ENCODE peak calls at places on chromosome 1, in six cellular contexts. U is K562, R is Panc1, C is GM23338, Q is suprapubic skin, D is stomach. X is an unnamed sample.

GRCh38 chr1:111563619-111564018 is 56.0 kb upstream of the RAP1A start:
- DNase-seq in U (no peak), R (no peak), C (no peak), Q (no peak), D (no peak), X (no peak)

GRCh38 chr1:14940285-14940890 is 213.2 kb upstream of the TMEM51 start:
- DNase-seq in U (no peak), R (no peak), C (no peak), Q (no peak), D (no peak), X (no peak)

GRCh38 chr1:75134656-75134938 is 409 bp downstream of the LHX8 start:
- DNase-seq in U (no peak), R (no peak), C (peak; percentile 46), Q (no peak), D (no peak), X (no peak)

GRCh38 chr1:183881387-183882084 is 76.6 kb downstream of the RGL1 start:
- DNase-seq in U (no peak), R (no peak), C (peak; percentile 76), Q (no peak), D (peak; percentile 65), X (no peak)

GRCh38 chr1:30611741-30612309 is 111.6 kb downstream of the MATN1 start:
- DNase-seq in U (no peak), R (no peak), C (peak; percentile 39), Q (no peak), D (no peak), X (peak; percentile 49)

GRCh38 chr1:228786361-228787129 is 51.3 kb downstream of the RHOU start:
- DNase-seq in U (no peak), R (no peak), C (no peak), Q (no peak), D (no peak), X (no peak)

GRCh38 chr1:208069908-208070307 is 159.0 kb upstream of the CD34 start:
- DNase-seq in U (no peak), R (no peak), C (no peak), Q (no peak), D (no peak), X (no peak)

GRCh38 chr1:227789042-227789880 is 26.2 kb upstream of the PRSS38 start:
- DNase-seq in U (no peak), R (no peak), C (peak; percentile 51), Q (peak; percentile 78), D (no peak), X (peak; percentile 84)

GRCh38 chr1:114522264-114522575 is 11.2 kb upstream of the TRIM33 start:
- DNase-seq in U (peak; percentile 41), R (no peak), C (no peak), Q (no peak), D (no peak), X (no peak)

GRCh38 chr1:66505671-66506392 is 28.1 kb upstream of the SGIP1 start:
- DNase-seq in U (no peak), R (no peak), C (no peak), Q (no peak), D (no peak), X (no peak)

GRCh38 chr1:63323866-63324778 is 1.8 kb downstream of the FOXD3 start:
- DNase-seq in U (no peak), R (no peak), C (peak; percentile 65), Q (no peak), D (no peak), X (no peak)

GRCh38 chr1:240000634-240001033 is 91.0 kb upstream of the FMN2 start:
- DNase-seq in U (no peak), R (no peak), C (no peak), Q (no peak), D (no peak), X (no peak)

DNA sequence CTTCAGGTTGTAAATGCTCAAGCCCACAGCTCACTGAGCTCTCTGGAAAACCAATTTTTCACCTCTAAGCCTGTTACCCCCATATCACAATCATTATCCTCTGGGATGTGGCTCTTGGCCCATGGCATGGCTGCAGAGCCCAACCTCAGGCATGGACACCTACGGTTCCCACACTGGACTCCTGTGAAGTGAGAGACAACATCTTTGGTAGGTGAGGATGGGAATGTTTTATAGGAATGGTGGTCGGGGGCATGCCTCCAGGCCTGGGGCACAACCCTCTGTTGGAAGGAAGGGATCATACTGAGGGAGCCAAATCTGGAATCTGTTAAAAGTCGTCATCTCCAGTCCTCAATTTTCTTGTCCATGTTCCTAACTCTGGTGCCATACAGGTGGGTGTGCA is 179.1 kb downstream of the FOXD2 start:
- DNase-seq in U (no peak), R (no peak), C (no peak), Q (no peak), D (no peak), X (peak; percentile 16)
- TF ChIP-seq CTCF in U (no peak), R (no peak), C (no peak), Q (no peak), D (no peak), X (no peak)

DNA sequence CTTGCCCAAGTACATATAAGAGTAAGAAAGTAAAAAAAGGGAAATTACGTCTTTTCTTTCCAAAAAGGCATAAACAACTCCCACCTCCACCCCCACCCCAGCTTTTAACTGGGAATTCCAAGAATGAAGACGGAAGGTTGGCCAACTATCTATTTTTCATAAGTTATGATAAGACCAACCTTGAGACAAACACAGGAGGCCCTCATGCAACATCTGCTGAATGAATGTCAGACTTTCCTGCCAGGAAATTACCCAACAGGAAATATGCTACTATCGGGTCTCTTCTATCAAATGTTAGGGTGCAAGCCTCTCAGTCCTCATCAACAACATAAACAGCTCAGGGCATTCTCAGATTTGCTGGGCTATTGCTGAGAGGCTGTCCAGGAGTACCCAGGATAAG is 1.9 kb downstream of the BSDC1 start:
- DNase-seq in U (no peak), R (no peak), C (no peak), Q (no peak), D (no peak), X (no peak)
- H3K4me3 ChIP-seq in U (peak overlapping the region; percentile 68), R (no peak overlapping the region), C (no peak overlapping the region), Q (no peak overlapping the region), D (no peak overlapping the region), X (no peak overlapping the region)

GRCh38 chr1:119868176-119868575 is 28.1 kb downstream of the ADAM30 start:
- DNase-seq in U (no peak), R (no peak), C (no peak), Q (no peak), D (peak; percentile 46), X (no peak)
- TF ChIP-seq POLR2AphosphoS5 in U (no peak), R (no peak), C (no peak), Q (no peak), D (no peak), X (no peak)

GRCh38 chr1:22527555-22528296 is 35.6 kb upstream of the EPHA8 start:
- DNase-seq in U (no peak), R (no peak), C (peak; percentile 57), Q (peak; percentile 65), D (no peak), X (no peak)
- TF ChIP-seq CTCF in U (no peak), R (no peak), C (peak; percentile 42), Q (no peak), D (no peak), X (no peak)

DNA sequence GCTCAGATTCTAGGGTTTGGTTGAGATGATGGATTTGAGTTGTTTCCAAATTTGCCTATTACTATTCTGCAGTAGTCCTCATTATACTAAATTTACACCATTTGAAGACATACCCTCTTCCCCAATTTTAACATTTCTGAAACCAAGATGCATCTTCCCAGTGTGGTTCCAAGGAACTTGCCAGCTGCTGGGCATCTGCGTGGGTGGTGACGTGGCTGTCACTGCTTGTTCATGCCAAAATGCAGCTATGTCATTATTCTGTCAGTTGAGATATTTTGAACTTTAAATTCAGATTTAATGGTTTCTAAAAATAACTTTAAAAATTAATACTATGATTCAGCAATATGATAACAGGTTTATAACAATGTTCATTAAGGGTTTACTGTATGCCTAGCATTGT is 1.2 kb downstream of the ZFP69 start:
- DNase-seq in U (no peak), R (no peak), C (no peak), Q (no peak), D (no peak), X (no peak)
- H3K4me3 ChIP-seq in U (peak overlapping the region; percentile 67), R (peak overlapping the region; percentile 90), C (peak overlapping the region; percentile 68), Q (peak overlapping the region; percentile 69), D (peak overlapping the region; percentile 74), X (no peak overlapping the region)

GRCh38 chr1:23561813-23562100 is 2.5 kb upstream of the ID3 start:
- DNase-seq in U (no peak), R (no peak), C (no peak), Q (no peak), D (no peak), X (no peak)

GRCh38 chr1:23563755-23564374 is 4.6 kb upstream of the ID3 start:
- DNase-seq in U (no peak), R (no peak), C (no peak), Q (no peak), D (no peak), X (no peak)

GRCh38 chr1:23563003-23563402 is 3.7 kb upstream of the ID3 start:
- DNase-seq in U (no peak), R (no peak), C (no peak), Q (no peak), D (no peak), X (no peak)

GRCh38 chr1:23561076-23561812 is 1.9 kb upstream of the ID3 start:
- DNase-seq in U (no peak), R (no peak), C (no peak), Q (no peak), D (no peak), X (no peak)

DNA sequence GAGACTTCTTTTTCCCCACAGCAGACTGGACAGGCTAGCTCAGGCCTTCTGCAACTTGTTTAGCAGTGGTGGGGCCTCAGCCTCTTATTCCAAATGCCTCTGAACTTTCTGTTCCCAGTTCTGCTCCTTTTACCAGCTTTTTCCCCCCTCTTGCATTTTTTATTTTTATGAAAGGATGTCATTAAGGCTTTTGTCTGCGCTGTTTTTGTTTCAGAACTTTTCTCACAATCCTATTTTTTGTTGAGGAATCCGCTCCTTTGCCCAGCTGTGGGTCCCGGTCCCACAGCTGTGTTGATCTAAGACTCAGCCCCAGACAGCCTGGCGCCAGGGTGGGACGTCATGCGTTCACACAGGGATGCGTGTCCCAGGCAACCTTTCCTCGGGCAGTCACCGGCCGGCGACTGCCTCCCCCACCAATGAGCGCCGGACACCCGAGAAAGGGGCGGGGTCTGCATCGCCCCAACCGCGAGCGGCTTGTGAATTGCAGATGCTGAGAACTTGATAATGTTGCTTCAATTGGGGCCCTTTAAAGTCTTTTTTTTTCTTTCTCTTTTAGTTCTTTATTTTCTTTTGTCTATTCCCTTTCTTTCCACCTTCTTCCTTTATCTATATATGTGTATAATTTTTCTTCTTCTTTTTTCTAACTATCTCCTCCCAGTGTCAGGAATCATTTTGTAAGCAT is 3.0 kb upstream of the ID3 start:
- DNase-seq in U (peak; percentile 97), R (no peak), C (peak; percentile 96), Q (peak; percentile 98), D (peak; percentile 93), X (no peak)
- TF ChIP-seq POLR2AphosphoS5 in U (no peak), R (peak; percentile 68), C (peak; percentile 57), Q (peak; percentile 51), D (peak; percentile 88), X (peak; percentile 95)